ENCODE peak calls at places on chromosome 18, in eight cellular contexts. One of them, this sample, is unnamed.

GRCh38 chr18:23920054-23920453 is 94.5 kb upstream of the TTC39C start:
- DNase-seq in breast epithelium: no peak
- DNase-seq in OCI-M1: no peak
- DNase-seq in adrenal gland: no peak
- DNase-seq in HFF-Myc: no peak
- DNase-seq in activated CD4-positive, CD25-positive, alpha-beta regulatory T cell treated with anti-CD3 and anti-CD28 coated beads, Interleukin-2, amount 50 U/mL, for 72 hours: no peak
- DNase-seq in non-pigmented ciliary epithelial cell: no peak
- DNase-seq in hippocampal formation: no peak
- DNase-seq in this sample: no peak

GRCh38 chr18:11947214-11948119 is 33.8 kb upstream of the IMPA2 start:
- DNase-seq in activated CD4-positive, CD25-positive, alpha-beta regulatory T cell treated with anti-CD3 and anti-CD28 coated beads, Interleukin-2, amount 50 U/mL, for 72 hours: peak; percentile 68
- DNase-seq in non-pigmented ciliary epithelial cell: peak; percentile 96
- DNase-seq in HFF-Myc: peak; percentile 93
- DNase-seq in adrenal gland: peak; percentile 94
- DNase-seq in OCI-M1: peak; percentile 98
- DNase-seq in breast epithelium: peak; percentile 79
- DNase-seq in hippocampal formation: peak; percentile 92
- DNase-seq in this sample: peak; percentile 59

GRCh38 chr18:12012697-12013096 is 31.4 kb downstream of the IMPA2 start:
- DNase-seq in non-pigmented ciliary epithelial cell: no peak
- DNase-seq in breast epithelium: no peak
- DNase-seq in hippocampal formation: no peak
- DNase-seq in HFF-Myc: no peak
- DNase-seq in OCI-M1: no peak
- DNase-seq in adrenal gland: no peak
- DNase-seq in activated CD4-positive, CD25-positive, alpha-beta regulatory T cell treated with anti-CD3 and anti-CD28 coated beads, Interleukin-2, amount 50 U/mL, for 72 hours: no peak
- DNase-seq in this sample: no peak

GRCh38 chr18:77131100-77131651 is 1.4 kb downstream of the MBP start:
- DNase-seq in breast epithelium: no peak
- DNase-seq in HFF-Myc: no peak
- DNase-seq in hippocampal formation: no peak
- DNase-seq in non-pigmented ciliary epithelial cell: no peak
- DNase-seq in adrenal gland: peak; percentile 46
- DNase-seq in activated CD4-positive, CD25-positive, alpha-beta regulatory T cell treated with anti-CD3 and anti-CD28 coated beads, Interleukin-2, amount 50 U/mL, for 72 hours: peak; percentile 52
- DNase-seq in OCI-M1: peak; percentile 60
- DNase-seq in this sample: peak; percentile 54

GRCh38 chr18:37512400-37512799 is 53.2 kb downstream of the CELF4 start:
- DNase-seq in non-pigmented ciliary epithelial cell: no peak
- DNase-seq in adrenal gland: no peak
- DNase-seq in hippocampal formation: no peak
- DNase-seq in HFF-Myc: no peak
- DNase-seq in OCI-M1: no peak
- DNase-seq in breast epithelium: no peak
- DNase-seq in activated CD4-positive, CD25-positive, alpha-beta regulatory T cell treated with anti-CD3 and anti-CD28 coated beads, Interleukin-2, amount 50 U/mL, for 72 hours: no peak
- DNase-seq in this sample: no peak

GRCh38 chr18:13387856-13388548 is 169.4 kb downstream of the LDLRAD4 start:
- DNase-seq in non-pigmented ciliary epithelial cell: no peak
- DNase-seq in adrenal gland: peak; percentile 15
- DNase-seq in HFF-Myc: no peak
- DNase-seq in activated CD4-positive, CD25-positive, alpha-beta regulatory T cell treated with anti-CD3 and anti-CD28 coated beads, Interleukin-2, amount 50 U/mL, for 72 hours: no peak
- DNase-seq in hippocampal formation: no peak
- DNase-seq in breast epithelium: peak; percentile 31
- DNase-seq in OCI-M1: no peak
- DNase-seq in this sample: no peak

GRCh38 chr18:8616026-8616401 is 6.8 kb downstream of the RAB12 start:
- DNase-seq in hippocampal formation: no peak
- DNase-seq in non-pigmented ciliary epithelial cell: no peak
- DNase-seq in OCI-M1: no peak
- DNase-seq in activated CD4-positive, CD25-positive, alpha-beta regulatory T cell treated with anti-CD3 and anti-CD28 coated beads, Interleukin-2, amount 50 U/mL, for 72 hours: no peak
- DNase-seq in breast epithelium: no peak
- DNase-seq in adrenal gland: peak; percentile 11
- DNase-seq in HFF-Myc: no peak
- DNase-seq in this sample: no peak

GRCh38 chr18:27017901-27018500 is 152.5 kb upstream of the AQP4 start:
- DNase-seq in activated CD4-positive, CD25-positive, alpha-beta regulatory T cell treated with anti-CD3 and anti-CD28 coated beads, Interleukin-2, amount 50 U/mL, for 72 hours: no peak
- DNase-seq in hippocampal formation: peak; percentile 48
- DNase-seq in adrenal gland: no peak
- DNase-seq in breast epithelium: no peak
- DNase-seq in OCI-M1: peak; percentile 52
- DNase-seq in HFF-Myc: no peak
- DNase-seq in non-pigmented ciliary epithelial cell: no peak
- DNase-seq in this sample: no peak

GRCh38 chr18:44458777-44459176 is 221.9 kb upstream of the SETBP1 start:
- DNase-seq in non-pigmented ciliary epithelial cell: peak; percentile 78
- DNase-seq in hippocampal formation: no peak
- DNase-seq in HFF-Myc: peak; percentile 31
- DNase-seq in OCI-M1: no peak
- DNase-seq in activated CD4-positive, CD25-positive, alpha-beta regulatory T cell treated with anti-CD3 and anti-CD28 coated beads, Interleukin-2, amount 50 U/mL, for 72 hours: no peak
- DNase-seq in breast epithelium: no peak
- DNase-seq in adrenal gland: no peak
- DNase-seq in this sample: no peak

GRCh38 chr18:3179430-3180089 is 40.2 kb downstream of the MYOM1 start:
- DNase-seq in activated CD4-positive, CD25-positive, alpha-beta regulatory T cell treated with anti-CD3 and anti-CD28 coated beads, Interleukin-2, amount 50 U/mL, for 72 hours: no peak
- DNase-seq in OCI-M1: peak; percentile 75
- DNase-seq in hippocampal formation: no peak
- DNase-seq in adrenal gland: no peak
- DNase-seq in non-pigmented ciliary epithelial cell: no peak
- DNase-seq in breast epithelium: no peak
- DNase-seq in HFF-Myc: no peak
- DNase-seq in this sample: peak; percentile 53

GRCh38 chr18:79523738-79524180 is 128.0 kb downstream of the NFATC1 start:
- DNase-seq in OCI-M1: peak; percentile 67
- DNase-seq in breast epithelium: no peak
- DNase-seq in non-pigmented ciliary epithelial cell: no peak
- DNase-seq in activated CD4-positive, CD25-positive, alpha-beta regulatory T cell treated with anti-CD3 and anti-CD28 coated beads, Interleukin-2, amount 50 U/mL, for 72 hours: peak; percentile 62
- DNase-seq in adrenal gland: peak; percentile 21
- DNase-seq in HFF-Myc: no peak
- DNase-seq in hippocampal formation: no peak
- DNase-seq in this sample: peak; percentile 83

GRCh38 chr18:8951491-8951890 is 151.0 kb upstream of the NDUFV2 start:
- DNase-seq in breast epithelium: no peak
- DNase-seq in hippocampal formation: no peak
- DNase-seq in adrenal gland: no peak
- DNase-seq in OCI-M1: no peak
- DNase-seq in HFF-Myc: no peak
- DNase-seq in activated CD4-positive, CD25-positive, alpha-beta regulatory T cell treated with anti-CD3 and anti-CD28 coated beads, Interleukin-2, amount 50 U/mL, for 72 hours: no peak
- DNase-seq in non-pigmented ciliary epithelial cell: no peak
- DNase-seq in this sample: peak; percentile 35

GRCh38 chr18:39051013-39051412 is 1485.4 kb upstream of the CELF4 start:
- DNase-seq in OCI-M1: peak; percentile 41
- DNase-seq in adrenal gland: no peak
- DNase-seq in HFF-Myc: no peak
- DNase-seq in activated CD4-positive, CD25-positive, alpha-beta regulatory T cell treated with anti-CD3 and anti-CD28 coated beads, Interleukin-2, amount 50 U/mL, for 72 hours: no peak
- DNase-seq in hippocampal formation: no peak
- DNase-seq in breast epithelium: no peak
- DNase-seq in non-pigmented ciliary epithelial cell: peak; percentile 9
- DNase-seq in this sample: no peak

GRCh38 chr18:27717816-27718215 is 459.1 kb downstream of the CDH2 start:
- DNase-seq in OCI-M1: no peak
- DNase-seq in hippocampal formation: no peak
- DNase-seq in breast epithelium: no peak
- DNase-seq in adrenal gland: no peak
- DNase-seq in HFF-Myc: no peak
- DNase-seq in non-pigmented ciliary epithelial cell: no peak
- DNase-seq in activated CD4-positive, CD25-positive, alpha-beta regulatory T cell treated with anti-CD3 and anti-CD28 coated beads, Interleukin-2, amount 50 U/mL, for 72 hours: no peak
- DNase-seq in this sample: no peak

GRCh38 chr18:22180722-22181121 is 11.3 kb downstream of the GATA6 start:
- DNase-seq in HFF-Myc: no peak
- DNase-seq in activated CD4-positive, CD25-positive, alpha-beta regulatory T cell treated with anti-CD3 and anti-CD28 coated beads, Interleukin-2, amount 50 U/mL, for 72 hours: no peak
- DNase-seq in OCI-M1: no peak
- DNase-seq in hippocampal formation: no peak
- DNase-seq in non-pigmented ciliary epithelial cell: no peak
- DNase-seq in adrenal gland: peak; percentile 35
- DNase-seq in breast epithelium: no peak
- DNase-seq in this sample: no peak

This sample was measured in B cell.